ENCODE peak calls at places on chromosomes 6 and 20, in nine cellular contexts. Y is body of pancreas, G is heart right ventricle, I is GM12878, L is hepatocyte, Z is ovary, D is tibial nerve, M is astrocyte, T is endodermal cell. U is an unnamed sample.

GRCh38 chr6:122400121-122400450 is 634 bp downstream of the HSF2 start:
- DNase-seq in Y (no peak), G (peak; percentile 24), I (no peak), L (no peak), Z (no peak), D (no peak), M (peak; percentile 1), T (no peak), U (peak; percentile 30)

GRCh38 chr20:8780926-8781325 is 288.0 kb upstream of the PLCB4 start:
- DNase-seq in Y (no peak), G (no peak), I (no peak), L (no peak), Z (no peak), D (no peak), M (no peak), T (no peak), U (no peak)

GRCh38 chr6:49776444-49776843 is 10.6 kb downstream of the PGK2 start:
- DNase-seq in Y (no peak), G (no peak), I (no peak), L (no peak), Z (no peak), D (no peak), M (no peak), T (no peak), U (no peak)

GRCh38 chr20:39706089-39706721 is 744.1 kb downstream of the DHX35 start:
- DNase-seq in Y (peak; percentile 17), G (peak; percentile 67), I (no peak), L (peak; percentile 60), Z (no peak), D (peak; percentile 12), M (peak; percentile 39), T (no peak), U (no peak)

GRCh38 chr20:31547017-31547675 is 32.9 kb downstream of the HM13 start:
- DNase-seq in Y (peak; percentile 87), G (peak; percentile 89), I (peak; percentile 57), L (peak; percentile 96), Z (peak; percentile 79), D (peak; percentile 69), M (peak; percentile 88), T (peak; percentile 92), U (peak; percentile 69)

GRCh38 chr6:110040716-110041115 is 62.6 kb downstream of the GPR6 start:
- DNase-seq in Y (no peak), G (no peak), I (no peak), L (no peak), Z (no peak), D (no peak), M (no peak), T (no peak), U (no peak)

GRCh38 chr20:25318471-25319240 is 70.8 kb downstream of the PYGB start:
- DNase-seq in Y (no peak), G (no peak), I (peak; percentile 88), L (no peak), Z (no peak), D (no peak), M (no peak), T (no peak), U (peak; percentile 21)

GRCh38 chr6:160071805-160072687 is 49.6 kb upstream of the SLC22A1 start:
- DNase-seq in Y (no peak), G (no peak), I (no peak), L (no peak), Z (no peak), D (no peak), M (no peak), T (peak; percentile 72), U (no peak)

GRCh38 chr6:71489736-71490135 is 201.1 kb downstream of the OGFRL1 start:
- DNase-seq in Y (peak; percentile 27), G (no peak), I (no peak), L (peak; percentile 76), Z (no peak), D (no peak), M (peak; percentile 90), T (peak; percentile 71), U (no peak)

GRCh38 chr6:41965429-41966213 is 24.0 kb upstream of the CCND3 start:
- DNase-seq in Y (no peak), G (no peak), I (no peak), L (no peak), Z (no peak), D (no peak), M (peak; percentile 11), T (peak; percentile 92), U (peak; percentile 21)
- H3K4me1 ChIP-seq in Y (no peaks in the 10 kb centered on the region), G (no peaks in the 10 kb centered on the region), I (peaks cover 4% of the 10 kb centered on the region), L (no peaks in the 10 kb centered on the region), Z (no peaks in the 10 kb centered on the region), D (no peaks in the 10 kb centered on the region), M (peaks cover 29% of the 10 kb centered on the region), T (no peaks in the 10 kb centered on the region), U (no peaks in the 10 kb centered on the region)

GRCh38 chr6:32109114-32109764 is at the start of gene TNXB:
- DNase-seq in Y (no peak), G (peak; percentile 59), I (no peak), L (peak; percentile 28), Z (peak; percentile 49), D (no peak), M (no peak), T (no peak), U (no peak)
- H3K4me3 ChIP-seq in Y (no peak within 1 kb of the TSS), G (peak within 1 kb of the TSS; percentile 82), I (no peak within 1 kb of the TSS), L (no peak within 1 kb of the TSS), Z (peak within 1 kb of the TSS; percentile 43), D (peak within 1 kb of the TSS; percentile 62), M (no peak within 1 kb of the TSS), T (no peak within 1 kb of the TSS), U (peak within 1 kb of the TSS; percentile 40)

DNA sequence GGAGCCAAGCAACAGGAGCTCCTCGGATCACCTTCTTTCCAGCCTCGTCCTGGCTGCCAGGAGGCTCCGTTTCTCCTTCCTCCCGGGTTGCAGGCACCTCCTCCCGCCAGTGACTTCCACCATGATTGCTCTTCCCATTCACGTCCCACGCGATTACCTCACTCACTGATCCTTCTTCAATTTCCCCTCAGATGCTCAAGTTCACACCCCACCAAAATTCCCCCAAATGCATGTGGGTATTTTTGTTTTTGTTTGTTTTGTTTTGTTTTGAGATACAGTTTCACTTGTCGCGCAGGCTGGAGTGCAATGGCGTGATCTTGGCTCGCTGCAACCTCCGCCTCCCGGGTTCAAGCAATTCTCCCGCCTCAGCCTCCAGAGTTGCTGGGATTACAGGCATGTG is 25.1 kb downstream of the KCNQ2 start:
- DNase-seq in Y (no peak), G (no peak), I (no peak), L (no peak), Z (no peak), D (no peak), M (no peak), T (no peak), U (no peak)
- TF ChIP-seq CTCF in Y (no peak), G (no peak), I (no peak), L (no peak), Z (no peak), D (no peak), M (no peak), T (no peak), U (no peak)

GRCh38 chr20:44174996-44175766 is 11.8 kb downstream of the JPH2 start:
- DNase-seq in Y (no peak), G (peak; percentile 39), I (no peak), L (no peak), Z (no peak), D (no peak), M (no peak), T (no peak), U (no peak)

GRCh38 chr20:44171775-44172571 is 15.0 kb downstream of the JPH2 start:
- DNase-seq in Y (no peak), G (no peak), I (no peak), L (no peak), Z (no peak), D (no peak), M (no peak), T (no peak), U (no peak)

GRCh38 chr20:44173116-44173515 is 13.9 kb downstream of the JPH2 start:
- DNase-seq in Y (no peak), G (no peak), I (no peak), L (no peak), Z (no peak), D (no peak), M (no peak), T (no peak), U (no peak)

GRCh38 chr20:44172572-44172950 is 14.4 kb downstream of the JPH2 start:
- DNase-seq in Y (no peak), G (no peak), I (no peak), L (no peak), Z (no peak), D (no peak), M (no peak), T (no peak), U (no peak)

GRCh38 chr20:44173846-44174245 is 13.1 kb downstream of the JPH2 start:
- DNase-seq in Y (no peak), G (no peak), I (no peak), L (no peak), Z (no peak), D (no peak), M (no peak), T (no peak), U (no peak)
- H3K4me1 ChIP-seq in Y (no peaks in the 10 kb centered on the region), G (peaks cover 35% of the 10 kb centered on the region), I (no peaks in the 10 kb centered on the region), L (peaks cover 7% of the 10 kb centered on the region), Z (no peaks in the 10 kb centered on the region), D (no peaks in the 10 kb centered on the region), M (peaks cover 13% of the 10 kb centered on the region), T (no peaks in the 10 kb centered on the region), U (peaks cover 100% of the 10 kb centered on the region)

GRCh38 chr6:112398686-112399085 is 51.6 kb downstream of the RFPL4B start:
- DNase-seq in Y (no peak), G (no peak), I (no peak), L (no peak), Z (no peak), D (no peak), M (no peak), T (no peak), U (no peak)

GRCh38 chr6:112400282-112400681 is 53.2 kb downstream of the RFPL4B start:
- DNase-seq in Y (no peak), G (no peak), I (no peak), L (no peak), Z (no peak), D (no peak), M (no peak), T (no peak), U (no peak)

GRCh38 chr6:112396221-112396620 is 49.1 kb downstream of the RFPL4B start:
- DNase-seq in Y (no peak), G (no peak), I (no peak), L (peak; percentile 9), Z (no peak), D (no peak), M (no peak), T (no peak), U (no peak)

DNA sequence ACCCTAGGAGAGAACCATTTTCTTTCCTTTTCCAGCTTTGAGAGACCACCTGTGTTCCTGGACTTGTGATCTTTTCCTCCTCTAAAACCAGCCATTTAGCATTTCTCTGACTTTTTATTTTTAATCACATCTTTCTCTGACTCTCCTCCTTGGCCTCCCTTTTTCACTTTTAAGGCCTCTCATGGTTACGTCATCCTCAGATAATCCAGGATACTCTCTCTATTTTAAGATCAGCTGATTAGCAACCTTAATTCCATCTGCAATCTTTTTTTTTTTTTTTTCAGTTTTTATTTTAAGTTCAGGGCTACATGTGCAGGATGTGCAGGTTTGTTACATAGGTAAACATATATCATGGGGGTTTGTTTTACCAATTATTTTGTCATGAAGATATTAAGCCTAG is 54.0 kb downstream of the RFPL4B start:
- DNase-seq in Y (no peak), G (no peak), I (no peak), L (no peak), Z (no peak), D (no peak), M (no peak), T (no peak), U (no peak)
- H3K4me3 ChIP-seq in Y (no peak overlapping the region), G (no peak overlapping the region), I (no peak overlapping the region), L (no peak overlapping the region), Z (no peak overlapping the region), D (no peak overlapping the region), M (no peak overlapping the region), T (no peak overlapping the region), U (no peak overlapping the region)

U was measured in tibial artery.